ENCODE peak calls at places on chromosomes 11 and 22, in four cellular contexts. R is HepG2, E is K562, N is GM12878. U is an unnamed sample.

GRCh38 chr11:112132737-112133136 is 31.2 kb downstream of the IL18 start:
- DNase-seq in R (no peak), E (no peak), N (no peak), U (no peak)

GRCh38 chr11:112751312-112751711 is 209.9 kb upstream of the NCAM1 start:
- DNase-seq in R (no peak), E (no peak), N (no peak), U (no peak)

GRCh38 chr11:15038963-15039362 is 34.4 kb upstream of the CALCB start:
- DNase-seq in R (no peak), E (no peak), N (no peak), U (peak; percentile 31)

GRCh38 chr11:7485136-7485853 is at the start of gene OLFML1:
- DNase-seq in R (peak; percentile 12), E (no peak), N (no peak), U (no peak)

GRCh38 chr11:48001438-48002021 is 21.2 kb downstream of the PTPRJ start:
- DNase-seq in R (no peak), E (no peak), N (no peak), U (no peak)

GRCh38 chr11:117172678-117173421 is 5.7 kb upstream of the SIDT2 start:
- DNase-seq in R (no peak), E (no peak), N (no peak), U (no peak)

GRCh38 chr22:47110817-47111443 is 348.5 kb downstream of the TBC1D22A start:
- DNase-seq in R (no peak), E (no peak), N (no peak), U (no peak)

GRCh38 chr11:63945482-63946163 is 6.8 kb downstream of the NAA40 start:
- DNase-seq in R (peak; percentile 62), E (peak; percentile 58), N (no peak), U (peak; percentile 36)

GRCh38 chr11:114080219-114080618 is 20.7 kb downstream of the ZBTB16 start:
- DNase-seq in R (no peak), E (no peak), N (no peak), U (no peak)

GRCh38 chr22:26762503-26763170 is 105.2 kb downstream of the MIAT start:
- DNase-seq in R (no peak), E (no peak), N (no peak), U (no peak)

GRCh38 chr11:35274909-35275807 is 136.2 kb downstream of the CD44 start:
- DNase-seq in R (peak; percentile 3), E (no peak), N (no peak), U (no peak)

GRCh38 chr11:73426184-73426845 is 50.1 kb downstream of the RELT start:
- DNase-seq in R (no peak), E (no peak), N (no peak), U (no peak)

GRCh38 chr11:106733518-106734162 is 284.6 kb downstream of the GUCY1A2 start:
- DNase-seq in R (no peak), E (no peak), N (no peak), U (no peak)

GRCh38 chr11:75033916-75034315 is 45.2 kb downstream of the NEU3 start:
- DNase-seq in R (no peak), E (no peak), N (no peak), U (no peak)

GRCh38 chr11:34178422-34178821 is 73.0 kb downstream of the NAT10 start:
- DNase-seq in R (no peak), E (no peak), N (no peak), U (no peak)

GRCh38 chr11:76419896-76420295 is 24.9 kb upstream of the EMSY start:
- DNase-seq in R (peak; percentile 15), E (peak; percentile 46), N (no peak), U (no peak)

GRCh38 chr11:47189100-47189834 is 3.0 kb upstream of the PACSIN3 start:
- DNase-seq in R (peak; percentile 99), E (no peak), N (no peak), U (no peak)

GRCh38 chr11:78935408-78936101 is 360.9 kb upstream of the NARS2 start:
- DNase-seq in R (no peak), E (no peak), N (no peak), U (no peak)

GRCh38 chr11:92758216-92758615 is 211.2 kb upstream of the MTNR1B start:
- DNase-seq in R (no peak), E (no peak), N (no peak), U (no peak)

GRCh38 chr11:65916391-65916790 is 2.5 kb downstream of the C11orf68 start:
- DNase-seq in R (no peak), E (no peak), N (no peak), U (no peak)

GRCh38 chr11:132942611-132943324 is 589.5 kb downstream of the OPCML start:
- DNase-seq in R (no peak), E (no peak), N (no peak), U (no peak)

GRCh38 chr11:132941761-132942160 is 590.5 kb downstream of the OPCML start:
- DNase-seq in R (no peak), E (no peak), N (no peak), U (no peak)

GRCh38 chr11:132943737-132944556 is 588.4 kb downstream of the OPCML start:
- DNase-seq in R (no peak), E (no peak), N (no peak), U (no peak)

GRCh38 chr11:132943325-132943736 is 589.0 kb downstream of the OPCML start:
- DNase-seq in R (no peak), E (no peak), N (no peak), U (no peak)

GRCh38 chr11:132941024-132941646 is 591.2 kb downstream of the OPCML start:
- DNase-seq in R (no peak), E (peak; percentile 31), N (no peak), U (no peak)
- TF ChIP-seq SP1 in R (no peak), E (no peak), N (no peak), U (no peak)

GRCh38 chr22:42808516-42808915 is 48.6 kb downstream of the ARFGAP3 start:
- DNase-seq in R (no peak), E (no peak), N (no peak), U (no peak)
- TF ChIP-seq YY1 in R (no peak), E (no peak), N (no peak), U (no peak)

GRCh38 chr11:68041617-68042218 is 2.9 kb downstream of the TCIRG1 start:
- DNase-seq in R (no peak), E (no peak), N (no peak), U (no peak)

GRCh38 chr11:68038718-68039525 is at the start of gene TCIRG1:
- DNase-seq in R (peak; percentile 79), E (peak; percentile 91), N (peak; percentile 15), U (peak; percentile 49)

GRCh38 chr11:68039526-68040086 is 781 bp downstream of the TCIRG1 start:
- DNase-seq in R (peak; percentile 63), E (peak; percentile 49), N (no peak), U (no peak)

GRCh38 chr11:68040957-68041591 is 2.2 kb downstream of the TCIRG1 start:
- DNase-seq in R (no peak), E (no peak), N (no peak), U (no peak)

DNA sequence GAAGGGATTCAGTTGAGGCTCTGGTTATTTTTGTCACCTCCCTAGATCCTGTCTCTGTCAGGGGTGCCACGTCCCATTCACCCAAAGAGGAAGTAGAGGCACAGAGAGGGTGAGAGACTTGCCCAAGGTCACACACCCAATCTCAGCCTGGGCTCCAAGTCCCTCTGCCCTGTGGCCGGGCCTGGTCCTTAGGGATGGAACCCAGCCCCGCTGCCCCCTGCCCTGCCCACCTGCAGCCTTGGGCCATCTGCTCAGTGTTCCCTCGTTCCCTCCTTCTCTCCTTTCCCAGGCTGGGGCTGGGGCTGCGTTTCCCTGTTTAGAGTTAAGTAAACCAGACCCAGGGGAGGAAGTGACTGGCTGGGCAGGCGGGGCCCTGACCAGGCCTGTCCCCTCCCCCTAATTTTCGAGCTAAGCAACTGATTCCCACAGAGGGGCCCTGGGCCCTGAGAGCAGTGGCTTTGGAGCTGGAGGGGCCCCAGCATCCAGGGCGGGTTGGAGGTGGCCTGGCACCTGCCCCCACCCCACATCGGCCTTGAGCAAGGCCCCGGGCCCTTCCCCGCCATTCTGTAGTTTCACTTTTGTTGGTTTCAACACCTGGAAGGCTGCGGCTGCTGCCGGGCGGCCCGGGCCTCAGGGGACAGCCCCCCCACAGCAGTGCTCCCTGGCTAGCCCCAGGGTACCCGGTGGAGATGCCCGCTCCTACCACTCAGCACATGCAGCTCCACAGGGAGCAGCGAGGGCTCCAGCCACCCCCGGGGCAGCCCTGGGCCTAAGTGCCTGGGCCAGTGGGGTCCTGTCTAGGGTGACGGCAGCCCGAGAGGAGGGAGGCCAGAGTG is 1.5 kb downstream of the TCIRG1 start:
- DNase-seq in R (peak; percentile 79), E (peak; percentile 51), N (peak; percentile 21), U (no peak)
- TF ChIP-seq REST in R (no peak), E (no peak), N (no peak), U (no peak)

GRCh38 chr11:115612331-115612730 is 108.1 kb upstream of the CADM1 start:
- DNase-seq in R (no peak), E (no peak), N (no peak), U (no peak)

GRCh38 chr11:115611343-115611742 is 107.1 kb upstream of the CADM1 start:
- DNase-seq in R (no peak), E (no peak), N (no peak), U (no peak)

GRCh38 chr11:115613004-115613403 is 108.8 kb upstream of the CADM1 start:
- DNase-seq in R (no peak), E (no peak), N (no peak), U (no peak)

GRCh38 chr11:115608976-115609375 is 104.8 kb upstream of the CADM1 start:
- DNase-seq in R (no peak), E (no peak), N (no peak), U (no peak)

DNA sequence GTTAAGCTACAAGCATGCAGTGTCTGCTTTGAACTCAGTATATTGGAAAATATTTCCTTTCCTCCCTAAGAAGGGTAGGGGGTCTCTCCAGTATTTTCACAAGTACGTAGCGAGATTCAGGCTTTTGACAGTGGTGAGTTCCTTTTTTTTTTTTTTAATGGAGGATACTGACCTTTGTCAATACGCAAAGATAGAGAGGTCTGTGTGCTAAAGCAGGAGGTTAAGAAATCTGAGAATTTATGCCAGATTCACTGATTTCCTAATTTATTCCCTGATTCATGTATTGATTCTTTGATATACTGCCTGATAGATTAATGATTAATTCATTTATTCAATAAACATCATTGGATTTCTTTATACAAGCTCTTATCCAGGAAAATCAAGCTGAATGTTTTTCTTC is 106.7 kb upstream of the CADM1 start:
- DNase-seq in R (no peak), E (no peak), N (no peak), U (no peak)
- TF ChIP-seq SP1 in R (no peak), E (no peak), N (no peak), U (no peak)

GRCh38 chr11:128532016-128532570 is 55.3 kb downstream of the ETS1 start:
- DNase-seq in R (no peak), E (no peak), N (no peak), U (no peak)

GRCh38 chr11:128531588-128531987 is 55.8 kb downstream of the ETS1 start:
- DNase-seq in R (no peak), E (no peak), N (no peak), U (no peak)

GRCh38 chr11:128532571-128533091 is 54.7 kb downstream of the ETS1 start:
- DNase-seq in R (no peak), E (no peak), N (no peak), U (no peak)

GRCh38 chr11:128528294-128528693 is 59.1 kb downstream of the ETS1 start:
- DNase-seq in R (no peak), E (no peak), N (no peak), U (no peak)

GRCh38 chr11:128530119-128531091 is 57.0 kb downstream of the ETS1 start:
- DNase-seq in R (no peak), E (no peak), N (no peak), U (no peak)
- TF ChIP-seq YY1 in R (no peak), E (no peak), N (no peak), U (no peak)

U was measured in HCT116.